ENCODE peak calls at places on chromosome 18, in eight cellular contexts. S is ascending aorta, D is GM23338, P is heart left ventricle, O is heart right ventricle, V is mammary epithelial cell, Q is left lung, U is OCI-LY7. H is an unnamed sample. For H3K4me1, the result is how much of the 10 kb centered on the place peaks cover.

GRCh38 chr18:63138469-63139340 is 180.9 kb downstream of the BCL2 start:
- DNase-seq in S (no peak), D (peak), P (peak), O (peak), V (no peak), Q (no peak), U (peak), H (peak)

GRCh38 chr18:23238152-23238531 is 102.9 kb downstream of the CABLES1 start:
- DNase-seq in S (peak), D (no peak), P (peak), O (peak), V (no peak), Q (peak), U (no peak), H (no peak)

GRCh38 chr18:2002178-2002577 is 569.1 kb downstream of the METTL4 start:
- DNase-seq in S (no peak), D (peak), P (peak), O (no peak), V (no peak), Q (no peak), U (no peak), H (no peak)

GRCh38 chr18:52861558-52861957 is 521.6 kb downstream of the DCC start:
- DNase-seq in S (no peak), D (no peak), P (no peak), O (no peak), V (no peak), Q (no peak), U (no peak), H (no peak)

GRCh38 chr18:35852786-35853185 is 119.7 kb upstream of the RMP24 start:
- DNase-seq in S (no peak), D (no peak), P (no peak), O (no peak), V (peak), Q (no peak), U (no peak), H (no peak)

GRCh38 chr18:48752928-48753327 is 197.8 kb downstream of the SMAD7 start:
- DNase-seq in S (no peak), D (no peak), P (no peak), O (no peak), V (peak), Q (no peak), U (no peak), H (no peak)

GRCh38 chr18:33804258-33804657 is 226.2 kb downstream of the ASXL3 start:
- DNase-seq in S (no peak), D (no peak), P (no peak), O (no peak), V (peak), Q (no peak), U (no peak), H (no peak)

GRCh38 chr18:6633370-6633769 is 96.1 kb upstream of the ARHGAP28 start:
- DNase-seq in S (no peak), D (peak), P (no peak), O (no peak), V (no peak), Q (no peak), U (no peak), H (no peak)

GRCh38 chr18:62982600-62983251 is 267.4 kb downstream of the PHLPP1 start:
- DNase-seq in S (no peak), D (peak), P (peak), O (peak), V (peak), Q (no peak), U (peak), H (no peak)

GRCh38 chr18:28108801-28109200 is 68.1 kb downstream of the CDH2 start:
- DNase-seq in S (no peak), D (no peak), P (no peak), O (no peak), V (peak), Q (no peak), U (peak), H (no peak)

GRCh38 chr18:69840445-69840844 is 107.2 kb downstream of the CD226 start:
- DNase-seq in S (no peak), D (no peak), P (no peak), O (no peak), V (no peak), Q (no peak), U (no peak), H (no peak)

GRCh38 chr18:44238449-44238848 is 442.2 kb upstream of the SETBP1 start:
- DNase-seq in S (no peak), D (no peak), P (no peak), O (no peak), V (peak), Q (no peak), U (no peak), H (no peak)

GRCh38 chr18:67417864-67418523 is 98.5 kb downstream of the DSEL start:
- DNase-seq in S (no peak), D (no peak), P (no peak), O (peak), V (peak), Q (no peak), U (no peak), H (no peak)

GRCh38 chr18:23662309-23663263 is at the start of gene ANKRD29:
- DNase-seq in S (no peak), D (peak), P (peak), O (peak), V (peak), Q (peak), U (no peak), H (peak)

GRCh38 chr18:55737266-55737665 is 149.3 kb upstream of the TCF4 start:
- DNase-seq in S (no peak), D (no peak), P (no peak), O (no peak), V (no peak), Q (no peak), U (no peak), H (no peak)

GRCh38 chr18:1513519-1513918 is 608.8 kb downstream of the ADCYAP1 start:
- DNase-seq in S (no peak), D (no peak), P (no peak), O (no peak), V (no peak), Q (no peak), U (no peak), H (no peak)

GRCh38 chr18:65753520-65753919 is 2.7 kb downstream of the CDH7 start:
- DNase-seq in S (no peak), D (peak), P (no peak), O (no peak), V (no peak), Q (no peak), U (peak), H (no peak)

GRCh38 chr18:3281456-3282400 is 19.8 kb downstream of the MYL12B start:
- DNase-seq in S (no peak), D (peak), P (no peak), O (peak), V (peak), Q (no peak), U (peak), H (no peak)

GRCh38 chr18:79413025-79413424 is 17.3 kb downstream of the NFATC1 start:
- DNase-seq in S (no peak), D (no peak), P (no peak), O (no peak), V (no peak), Q (no peak), U (no peak), H (no peak)

GRCh38 chr18:73848656-73849055 is 299.0 kb downstream of the FBXO15 start:
- DNase-seq in S (no peak), D (no peak), P (no peak), O (no peak), V (peak), Q (no peak), U (no peak), H (no peak)

GRCh38 chr18:74942319-74942910 is 266.5 kb downstream of the PTGR3 start:
- DNase-seq in S (no peak), D (no peak), P (no peak), O (no peak), V (no peak), Q (no peak), U (no peak), H (no peak)

GRCh38 chr18:44781890-44782289 is 101.2 kb downstream of the SETBP1 start:
- DNase-seq in S (no peak), D (no peak), P (no peak), O (no peak), V (peak), Q (no peak), U (no peak), H (no peak)

GRCh38 chr18:31243740-31244512 is 74.0 kb upstream of the DSG1 start:
- DNase-seq in S (no peak), D (no peak), P (no peak), O (no peak), V (peak), Q (no peak), U (no peak), H (no peak)

GRCh38 chr18:11324510-11324909 is 175.1 kb upstream of the PIEZO2 start:
- DNase-seq in S (no peak), D (no peak), P (no peak), O (no peak), V (no peak), Q (no peak), U (no peak), H (no peak)

GRCh38 chr18:11323359-11323819 is 174.0 kb upstream of the PIEZO2 start:
- DNase-seq in S (no peak), D (no peak), P (no peak), O (no peak), V (peak), Q (no peak), U (no peak), H (no peak)

GRCh38 chr18:11320981-11321380 is 171.6 kb upstream of the PIEZO2 start:
- DNase-seq in S (no peak), D (no peak), P (no peak), O (no peak), V (peak), Q (no peak), U (no peak), H (no peak)

GRCh38 chr18:11322716-11323115 is 173.3 kb upstream of the PIEZO2 start:
- DNase-seq in S (no peak), D (peak), P (no peak), O (no peak), V (no peak), Q (no peak), U (no peak), H (no peak)

DNA sequence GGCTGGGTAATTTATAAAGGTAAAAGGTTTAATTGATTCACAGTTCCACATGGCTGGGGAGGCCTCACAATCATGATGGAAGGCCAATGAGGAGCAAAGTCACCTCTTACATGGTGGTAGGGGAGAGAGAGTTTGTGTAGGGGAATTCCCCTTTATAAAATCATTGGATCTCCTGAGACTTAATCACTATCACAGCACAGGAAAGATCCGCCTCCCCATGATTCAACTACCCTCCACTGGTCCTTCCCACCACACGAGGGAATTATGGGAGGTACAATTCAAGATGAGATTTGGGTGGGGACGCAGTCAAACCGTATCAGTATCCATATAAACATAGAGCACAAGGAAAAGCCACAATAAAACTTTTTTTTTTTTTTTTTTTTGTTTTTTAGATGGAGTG is 172.6 kb upstream of the PIEZO2 start:
- DNase-seq in S (no peak), D (no peak), P (no peak), O (no peak), V (peak), Q (no peak), U (no peak), H (no peak)
- H3K4me1 ChIP-seq in S (under half), D (under half), P (under half), O (under half), V (under half), Q (under half), U (under half), H (under half)

DNA sequence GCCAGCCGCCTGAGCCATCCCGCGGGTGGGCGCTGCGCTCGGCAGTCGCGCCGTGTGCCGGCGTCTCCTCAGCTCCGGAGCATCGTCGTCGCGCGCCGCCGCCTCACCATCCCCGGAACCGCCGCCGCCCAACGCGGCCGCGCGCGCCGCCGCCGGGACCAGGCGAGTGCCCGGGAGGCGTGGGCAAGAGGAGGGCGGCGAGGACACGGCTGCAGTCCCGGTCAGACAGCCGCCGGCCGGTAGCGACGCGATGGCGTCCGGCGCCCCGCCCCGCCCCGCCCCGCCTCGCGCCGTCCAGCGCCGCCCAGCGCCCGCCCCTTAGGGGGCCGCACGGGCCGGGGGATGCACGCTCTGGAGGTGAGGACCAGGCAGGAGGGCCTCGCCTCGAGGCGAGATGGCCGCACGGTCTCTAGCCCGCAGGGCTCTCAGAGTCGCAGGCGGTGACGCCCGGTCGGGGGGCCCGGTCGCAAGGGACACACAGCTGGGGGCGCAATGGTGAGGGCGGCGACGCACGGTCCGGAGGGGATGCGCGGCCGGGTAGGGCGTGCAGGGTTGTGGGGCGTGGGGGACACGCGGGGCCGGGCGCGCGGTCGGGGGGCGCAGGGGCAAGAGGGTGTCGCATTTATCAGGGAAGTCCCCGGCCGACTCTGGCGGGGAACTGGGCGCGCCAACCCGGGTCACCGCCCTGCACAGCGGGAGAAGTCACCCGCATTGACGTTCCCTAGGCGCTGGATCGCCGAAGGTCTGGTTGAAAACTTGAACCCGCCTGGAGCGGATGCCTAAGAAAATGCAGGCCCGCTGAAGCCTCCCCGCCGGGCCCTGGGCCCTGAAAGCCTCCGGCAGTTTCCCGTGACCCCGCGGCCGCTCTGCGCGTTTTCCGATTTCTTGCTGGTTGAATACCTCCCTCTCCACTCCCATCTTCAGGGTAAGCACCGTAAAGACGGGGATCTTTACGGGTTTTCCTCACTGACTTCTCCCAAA is at the start of gene SPIRE1:
- DNase-seq in S (no peak), D (peak), P (peak), O (peak), V (peak), Q (peak), U (peak), H (peak)
- TF ChIP-seq CTCF in S (no peak), D (no peak), P (no peak), O (no peak), V (no peak), Q (no peak), U (no peak), H (no peak)

GRCh38 chr18:12014091-12014490 is 32.8 kb downstream of the IMPA2 start:
- DNase-seq in S (no peak), D (no peak), P (no peak), O (no peak), V (no peak), Q (no peak), U (no peak), H (no peak)

GRCh38 chr18:12013186-12013916 is 32.0 kb downstream of the IMPA2 start:
- DNase-seq in S (no peak), D (no peak), P (no peak), O (no peak), V (no peak), Q (no peak), U (no peak), H (no peak)

GRCh38 chr18:12015697-12016062 is 34.4 kb downstream of the IMPA2 start:
- DNase-seq in S (no peak), D (no peak), P (peak), O (peak), V (peak), Q (peak), U (no peak), H (peak)

GRCh38 chr18:12014521-12014920 is 33.2 kb downstream of the IMPA2 start:
- DNase-seq in S (no peak), D (no peak), P (no peak), O (no peak), V (no peak), Q (no peak), U (no peak), H (no peak)

DNA sequence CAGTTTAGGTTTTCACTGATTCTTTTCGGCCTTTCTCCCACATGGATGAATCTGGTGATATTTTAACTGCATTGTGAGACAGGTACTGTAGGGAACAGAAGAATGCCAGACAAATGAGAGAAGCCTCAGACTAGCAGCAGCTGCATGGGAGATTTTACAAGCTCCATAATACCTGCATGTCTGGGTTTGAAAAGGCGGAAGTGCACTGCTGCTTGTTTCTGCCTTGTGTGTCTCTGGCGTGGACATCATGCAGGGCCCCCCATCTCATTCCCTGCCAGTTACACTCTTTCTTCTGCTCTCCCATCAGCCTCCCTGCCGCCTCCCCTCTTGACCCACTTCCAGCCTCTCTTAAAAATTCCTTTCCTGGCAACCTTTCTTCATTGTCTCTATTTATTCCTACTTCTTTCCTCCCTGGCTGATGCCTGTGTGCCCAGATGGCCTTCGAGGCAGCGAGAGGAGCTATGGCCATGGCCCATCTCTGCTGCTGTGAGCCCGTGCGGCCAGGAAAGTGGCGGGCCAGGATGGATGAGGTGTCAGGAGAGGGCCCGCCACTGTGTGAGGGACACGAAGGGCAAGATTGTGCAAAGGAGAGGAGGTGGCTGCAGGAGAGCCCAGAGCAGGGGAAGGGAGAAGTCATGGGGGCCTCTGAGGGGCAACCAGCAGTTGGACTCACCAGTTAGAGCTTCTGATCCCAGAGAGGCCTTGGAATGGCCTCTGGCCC is 33.8 kb downstream of the IMPA2 start:
- DNase-seq in S (no peak), D (no peak), P (no peak), O (no peak), V (no peak), Q (no peak), U (no peak), H (peak)
- H3K4me1 ChIP-seq in S (under half), D (under half), P (under half), O (under half), V (under half), Q (under half), U (under half), H (under half)

GRCh38 chr18:77329651-77330050 is 80.0 kb downstream of the GALR1 start:
- DNase-seq in S (no peak), D (no peak), P (no peak), O (no peak), V (no peak), Q (no peak), U (no peak), H (no peak)
- TF ChIP-seq CTCF in S (no peak), D (no peak), P (no peak), O (no peak), V (no peak), Q (no peak), U (no peak), H (no peak)

H was measured in psoas muscle.